ENCODE peak calls at places on chromosomes 1 and 21, in ten cellular contexts. A, Y, L, Z, M, R, P, V, J and C are unnamed samples.

GRCh38 chr1:109164538-109164937 is 49.2 kb upstream of the SARS1 start:
- DNase-seq in J (no peak), Z (no peak), L (no peak), V (no peak), M (no peak), P (no peak), A (no peak), R (no peak), Y (no peak), C (no peak)

GRCh38 chr1:244964112-244964971 is 100.0 kb upstream of the HNRNPU start:
- DNase-seq in V (no peak), R (peak), L (peak), A (no peak), M (no peak), Y (peak), Z (peak), P (peak), J (peak), C (no peak)

GRCh38 chr1:246152986-246153431 is 354.1 kb downstream of the SMYD3 start:
- DNase-seq in Z (no peak), M (no peak), V (no peak), A (no peak), J (no peak), R (no peak), Y (peak), P (no peak), L (no peak), C (no peak)

GRCh38 chr1:41051022-41051421 is 29.5 kb upstream of the SLFNL1 start:
- DNase-seq in Y (no peak), A (no peak), V (no peak), M (no peak), Z (no peak), P (no peak), J (no peak), R (no peak), L (no peak), C (peak)

GRCh38 chr1:230068952-230069684 is 2.1 kb downstream of the GALNT2 start:
- DNase-seq in L (peak), M (no peak), V (no peak), J (no peak), Y (no peak), R (no peak), Z (no peak), A (peak), P (peak), C (peak)

GRCh38 chr1:84089470-84090261 is 54.4 kb upstream of the PRKACB start:
- DNase-seq in R (peak), A (no peak), Z (peak), L (no peak), V (no peak), M (no peak), J (peak), P (no peak), Y (peak), C (no peak)

GRCh38 chr21:23162213-23162946 is 2164.2 kb downstream of the NCAM2 start:
- DNase-seq in Z (no peak), M (no peak), R (no peak), L (no peak), V (no peak), J (no peak), Y (peak), P (no peak), A (no peak), C (no peak)

GRCh38 chr1:40315795-40316594 is 1.1 kb downstream of the COL9A2 start:
- DNase-seq in J (no peak), P (no peak), Y (peak), V (no peak), M (no peak), L (no peak), R (no peak), A (no peak), Z (no peak), C (no peak)

GRCh38 chr1:16618719-16619118 is 5.4 kb upstream of the NBPF1 start:
- DNase-seq in Z (no peak), A (peak), V (peak), P (peak), Y (no peak), L (peak), M (no peak), J (no peak), R (no peak), C (no peak)

GRCh38 chr1:46983416-46983815 is 40.1 kb upstream of the CYP4X1 start:
- DNase-seq in R (no peak), M (no peak), J (no peak), P (no peak), Y (no peak), A (no peak), Z (no peak), L (no peak), V (no peak), C (no peak)

GRCh38 chr1:183989078-183989577 is 48.4 kb downstream of the COLGALT2 start:
- DNase-seq in M (no peak), P (no peak), Z (peak), V (peak), Y (peak), L (no peak), A (no peak), R (peak), J (no peak), C (no peak)

GRCh38 chr1:1177452-1178206 is 3.9 kb downstream of the TTLL10 start:
- DNase-seq in A (no peak), Y (no peak), M (no peak), L (no peak), J (no peak), P (no peak), V (no peak), Z (no peak), R (no peak), C (no peak)

GRCh38 chr1:15272009-15272781 is 25.2 kb downstream of the FHAD1 start:
- DNase-seq in P (peak), A (peak), V (peak), R (peak), Z (peak), L (peak), M (no peak), Y (peak), J (peak), C (peak)
- H3K4me3 ChIP-seq in P (no peak), A (no peak), V (no peak), R (no peak), Z (no peak), L (no peak), M (no peak), Y (no peak), J (no peak), C (no peak)

DNA sequence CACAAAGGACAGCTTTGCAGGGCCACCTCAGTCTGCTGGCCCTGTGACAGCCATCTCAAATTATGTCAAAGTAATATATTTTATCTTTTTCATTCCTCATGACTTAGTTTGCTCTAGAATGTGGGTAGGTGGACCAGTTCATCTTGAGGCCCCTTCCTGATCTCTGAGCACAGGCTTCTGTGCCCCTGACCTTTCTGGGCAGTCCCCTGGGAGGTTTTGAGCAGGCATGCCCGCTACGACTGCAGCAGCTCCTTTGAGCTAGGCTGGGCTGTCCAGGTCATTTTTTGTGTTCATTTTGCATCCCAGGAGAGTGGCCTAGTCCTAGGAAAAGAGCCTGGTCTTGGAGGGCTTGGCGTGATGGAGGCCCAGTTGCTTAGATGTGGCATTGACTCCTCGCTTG is 42.7 kb downstream of the EIF2D start:
- DNase-seq in J (no peak), V (no peak), L (no peak), Y (no peak), A (no peak), M (no peak), R (no peak), Z (no peak), P (no peak), C (no peak)
- H3K4me3 ChIP-seq in J (no peak), V (no peak), L (no peak), Y (no peak), A (no peak), M (no peak), R (no peak), Z (no peak), P (no peak), C (no peak)

GRCh38 chr1:197761654-197762053 is 13.6 kb downstream of the DENND1B start:
- DNase-seq in V (no peak), L (no peak), M (no peak), A (no peak), R (no peak), Z (no peak), Y (no peak), P (no peak), J (no peak), C (no peak)
- H3K4me3 ChIP-seq in V (no peak), L (no peak), M (no peak), A (no peak), R (no peak), Z (no peak), Y (no peak), P (no peak), J (no peak), C (no peak)

DNA sequence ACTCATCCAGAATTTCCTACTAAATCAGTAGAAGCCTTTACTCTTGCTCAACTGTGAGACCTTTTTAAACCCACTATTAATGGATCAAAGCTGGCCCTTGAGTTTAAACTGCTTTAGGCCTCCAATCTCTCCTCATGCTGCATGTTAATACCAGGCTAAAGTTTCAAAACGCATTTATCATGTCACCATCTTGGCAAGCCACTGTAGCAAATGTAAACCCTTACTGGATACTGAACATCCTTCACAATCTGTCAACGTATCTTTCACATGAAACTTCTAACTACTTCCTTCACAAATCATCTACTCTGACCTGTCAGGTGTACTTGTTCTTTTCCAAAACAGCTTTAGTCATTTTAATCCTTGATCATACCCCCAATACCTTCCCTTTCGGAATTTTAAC is 3.0 kb downstream of the PAXBP1 start:
- DNase-seq in L (no peak), M (no peak), V (no peak), R (no peak), A (no peak), Z (no peak), Y (no peak), P (no peak), J (no peak), C (no peak)
- H3K4me3 ChIP-seq in L (no peak), M (no peak), V (no peak), R (no peak), A (no peak), Z (no peak), Y (no peak), P (no peak), J (no peak), C (no peak)

DNA sequence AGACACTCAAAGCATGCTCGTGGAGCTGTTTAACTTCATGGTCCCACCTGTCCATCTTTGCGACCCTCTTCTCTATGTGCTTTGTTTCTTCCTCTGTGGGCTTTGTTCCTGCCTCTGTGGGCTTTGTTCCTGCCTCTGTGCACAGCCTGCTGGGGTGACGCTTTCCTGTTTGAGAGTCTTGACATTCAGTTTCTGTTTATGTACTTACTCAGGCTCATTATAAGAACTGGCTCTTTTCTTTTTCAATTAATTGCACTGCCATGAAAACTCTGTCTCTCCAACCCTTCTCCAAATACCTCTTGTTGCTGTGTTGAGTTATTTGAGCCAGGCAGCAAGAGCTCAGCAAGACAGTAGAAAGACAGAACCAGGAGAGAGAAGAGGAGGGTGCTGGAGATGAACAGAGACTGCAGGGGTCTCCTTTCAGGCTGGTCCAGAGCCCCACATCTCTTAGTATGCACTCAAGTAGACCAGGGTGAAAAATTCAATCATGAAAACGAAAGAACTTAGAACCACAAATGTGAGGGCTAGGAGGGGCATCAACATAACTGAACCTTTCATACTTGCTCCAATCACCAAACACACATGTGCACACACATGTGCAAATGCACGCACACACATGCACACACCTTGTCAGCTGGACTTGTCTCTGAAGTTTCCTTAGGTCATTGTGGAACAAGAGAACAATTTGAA is 88.3 kb upstream of the SGIP1 start:
- DNase-seq in M (no peak), Y (no peak), A (no peak), Z (no peak), J (no peak), P (no peak), V (peak), L (peak), R (no peak), C (no peak)
- H3K4me3 ChIP-seq in M (peak), Y (no peak), A (no peak), Z (no peak), J (no peak), P (no peak), V (no peak), L (no peak), R (no peak), C (no peak)

GRCh38 chr1:219797683-219798082 is 130.7 kb downstream of the SLC30A10 start:
- DNase-seq in M (no peak), P (no peak), L (no peak), R (no peak), J (no peak), Z (no peak), V (no peak), Y (no peak), A (no peak), C (no peak)

GRCh38 chr1:219805191-219805590 is 123.2 kb downstream of the SLC30A10 start:
- DNase-seq in Z (no peak), V (no peak), J (peak), P (no peak), A (peak), M (no peak), R (no peak), Y (no peak), L (no peak), C (no peak)

GRCh38 chr1:219798283-219799030 is 129.9 kb downstream of the SLC30A10 start:
- DNase-seq in Y (peak), R (peak), A (no peak), Z (peak), V (no peak), J (no peak), M (no peak), P (no peak), L (no peak), C (no peak)

GRCh38 chr1:219797009-219797408 is 131.3 kb downstream of the SLC30A10 start:
- DNase-seq in A (no peak), P (no peak), J (no peak), Y (no peak), M (no peak), Z (no peak), V (no peak), R (no peak), L (no peak), C (no peak)

DNA sequence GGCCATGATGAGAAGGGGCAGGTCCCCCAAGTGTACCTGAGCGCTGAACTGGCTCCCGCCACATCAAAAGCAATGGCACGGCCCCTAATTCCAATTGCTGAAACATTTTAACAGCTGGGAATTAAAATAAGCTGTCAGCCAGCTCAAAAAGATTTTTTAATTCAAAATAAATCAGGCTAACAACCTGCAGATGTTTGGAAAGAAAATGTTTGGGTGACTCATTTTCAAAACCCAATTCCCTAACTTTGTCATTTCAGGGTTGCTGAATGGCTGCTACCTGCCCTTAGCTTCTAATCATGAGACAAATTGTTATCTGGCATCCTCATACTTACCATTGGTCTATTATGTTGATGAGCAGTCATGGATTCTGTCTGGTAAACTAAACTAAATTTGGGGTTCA is 126.9 kb downstream of the SLC30A10 start:
- DNase-seq in P (no peak), A (no peak), J (no peak), Z (no peak), R (no peak), M (no peak), V (no peak), Y (no peak), L (no peak), C (no peak)
- H3K4me3 ChIP-seq in P (no peak), A (no peak), J (no peak), Z (no peak), R (no peak), M (no peak), V (no peak), Y (no peak), L (no peak), C (no peak)